ENCODE peak calls at places on chromosomes 1 and 21, in four cellular contexts. P is HCT116, I is Panc1, W is K562. A is an unnamed sample.

GRCh38 chr1:2112280-2112701 is 62.1 kb downstream of the PRKCZ start:
- DNase-seq in P (no peak), I (no peak), W (no peak), A (no peak)

GRCh38 chr1:44002606-44003157 is 11.3 kb downstream of the CCDC24 start:
- DNase-seq in P (no peak), I (no peak), W (no peak), A (no peak)

GRCh38 chr1:109279615-109280278 is 3.2 kb downstream of the PSRC1 start:
- DNase-seq in P (no peak), I (no peak), W (no peak), A (no peak)

GRCh38 chr21:38273745-38274544 is 17.2 kb downstream of the KCNJ15 start:
- DNase-seq in P (no peak), I (no peak), W (no peak), A (no peak)

GRCh38 chr1:198253668-198254067 is 96.9 kb downstream of the NEK7 start:
- DNase-seq in P (no peak), I (no peak), W (no peak), A (no peak)

GRCh38 chr1:182622795-182623528 is 18.8 kb upstream of the RGS16 start:
- DNase-seq in P (no peak), I (no peak), W (no peak), A (no peak)

GRCh38 chr1:47208374-47208850 is 18.6 kb upstream of the PDZK1IP1 start:
- DNase-seq in P (no peak), I (no peak), W (no peak), A (no peak)

GRCh38 chr21:30209571-30209970 is 6.3 kb downstream of the CLDN8 start:
- DNase-seq in P (no peak), I (no peak), W (no peak), A (no peak)

GRCh38 chr1:172322219-172323061 is 98.0 kb upstream of the C1orf105 start:
- DNase-seq in P (no peak), I (peak), W (no peak), A (no peak)

GRCh38 chr1:117118101-117118500 is 3.4 kb downstream of the TRIM45 start:
- DNase-seq in P (no peak), I (no peak), W (no peak), A (no peak)

GRCh38 chr1:117123274-117123673 is 1.7 kb upstream of the TRIM45 start:
- DNase-seq in P (no peak), I (no peak), W (no peak), A (no peak)

GRCh38 chr1:117120774-117121588 is 568 bp downstream of the TRIM45 start:
- DNase-seq in P (no peak), I (no peak), W (no peak), A (peak)

GRCh38 chr1:117121589-117122296 is at the start of gene TRIM45:
- DNase-seq in P (peak), I (peak), W (peak), A (peak)

DNA sequence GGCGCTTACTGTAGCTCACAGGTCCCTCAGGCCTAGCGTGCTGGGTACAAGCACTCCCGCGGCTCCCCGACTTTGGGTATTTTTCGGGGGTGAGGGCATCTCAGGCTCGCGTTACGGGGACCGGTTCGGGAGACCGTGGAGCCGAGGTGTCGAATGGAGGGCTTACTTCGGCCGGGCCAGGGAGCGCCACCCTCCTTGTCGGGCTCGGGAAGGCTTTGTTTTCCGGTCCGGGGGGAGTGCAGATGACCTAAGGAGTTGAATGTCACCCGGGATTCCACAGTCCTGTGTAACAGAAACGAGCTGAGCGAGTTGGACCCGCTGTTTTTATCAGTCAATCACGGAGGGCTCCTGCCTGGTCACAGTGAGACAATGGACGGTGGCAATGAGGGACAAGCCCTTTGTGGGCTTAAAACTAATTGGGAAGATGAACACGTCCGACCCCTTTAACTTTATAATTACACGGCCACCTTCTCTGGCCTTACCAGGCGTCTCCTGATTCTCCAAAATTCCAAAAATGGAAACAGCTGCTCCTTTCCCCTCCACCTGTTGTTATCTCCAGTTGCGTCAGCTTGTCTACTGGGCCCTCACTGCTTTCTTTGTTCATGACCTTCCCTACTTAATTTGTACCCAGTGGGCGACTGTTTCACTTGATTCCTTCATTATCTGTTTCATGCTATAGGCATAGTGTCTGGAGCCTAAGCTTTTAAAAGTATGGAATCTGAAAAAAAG is 912 bp upstream of the TRIM45 start:
- DNase-seq in P (no peak), I (no peak), W (no peak), A (no peak)
- TF ChIP-seq CTCF in P (no peak), I (peak), W (no peak), A (no peak)

GRCh38 chr1:94503153-94503552 is 38.4 kb downstream of the F3 start:
- DNase-seq in P (no peak), I (no peak), W (no peak), A (no peak)

GRCh38 chr1:94501925-94502324 is 39.6 kb downstream of the F3 start:
- DNase-seq in P (no peak), I (no peak), W (no peak), A (no peak)

GRCh38 chr1:94501426-94501825 is 40.1 kb downstream of the F3 start:
- DNase-seq in P (no peak), I (no peak), W (no peak), A (no peak)

GRCh38 chr1:94504601-94505000 is 37.0 kb downstream of the F3 start:
- DNase-seq in P (no peak), I (no peak), W (no peak), A (no peak)
- TF ChIP-seq TCF7L2 in P (no peak), I (no peak), W (no peak), A (no peak)

GRCh38 chr21:45998276-45998701 is 16.7 kb downstream of the COL6A1 start:
- DNase-seq in P (no peak), I (no peak), W (no peak), A (no peak)

GRCh38 chr21:46000731-46001641 is 19.4 kb downstream of the COL6A1 start:
- DNase-seq in P (no peak), I (no peak), W (peak), A (no peak)

GRCh38 chr21:46000182-46000730 is 18.7 kb downstream of the COL6A1 start:
- DNase-seq in P (no peak), I (no peak), W (no peak), A (no peak)

GRCh38 chr21:45998871-45999580 is 17.5 kb downstream of the COL6A1 start:
- DNase-seq in P (no peak), I (no peak), W (no peak), A (no peak)

DNA sequence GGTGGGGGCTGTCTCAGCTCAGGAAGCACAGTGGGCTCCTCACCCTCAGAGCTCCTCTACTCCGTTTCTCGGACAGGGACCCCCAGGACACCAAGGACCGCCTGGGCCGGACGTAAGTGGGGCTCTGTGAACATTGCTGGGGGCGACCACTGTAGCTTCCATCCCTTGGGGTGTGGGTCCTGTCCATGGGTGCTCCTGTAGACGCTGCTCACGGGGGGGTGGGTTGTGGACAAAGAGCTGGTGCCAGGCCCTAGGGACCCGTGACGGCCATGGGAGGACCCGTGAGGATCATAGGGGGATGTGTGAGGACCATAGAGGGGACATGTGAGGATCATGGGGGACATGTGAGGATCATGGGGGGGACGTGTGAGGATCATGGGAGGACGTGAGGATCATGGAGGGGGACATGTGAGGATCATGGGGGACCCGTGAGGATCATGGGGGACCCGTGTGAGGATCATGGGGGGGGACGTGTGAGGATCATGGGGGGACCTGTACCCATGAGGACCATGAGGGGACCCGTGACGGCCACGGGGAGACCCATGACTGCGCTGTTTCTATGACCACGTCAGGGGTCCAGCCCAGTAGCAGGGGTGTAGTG is 18.1 kb downstream of the COL6A1 start:
- DNase-seq in P (no peak), I (no peak), W (no peak), A (no peak)
- TF ChIP-seq CTCF in P (no peak), I (no peak), W (no peak), A (no peak)

GRCh38 chr1:167573035-167573434 is 19.5 kb upstream of the CREG1 start:
- DNase-seq in P (no peak), I (no peak), W (no peak), A (no peak)
- TF ChIP-seq TCF7L2 in P (no peak), I (no peak), W (no peak), A (no peak)

GRCh38 chr1:203263496-203263895 is 34.0 kb upstream of the CHIT1 start:
- DNase-seq in P (no peak), I (no peak), W (no peak), A (no peak)
- TF ChIP-seq CTCF in P (no peak), I (no peak), W (no peak), A (no peak)

GRCh38 chr1:34987018-34987417 is 1.9 kb upstream of the TMEM35B start:
- DNase-seq in P (no peak), I (no peak), W (no peak), A (no peak)

GRCh38 chr1:34985063-34985770 is at the start of gene TMEM35B:
- DNase-seq in P (no peak), I (no peak), W (peak), A (peak)

GRCh38 chr1:34988147-34988546 is 3.0 kb upstream of the TMEM35B start:
- DNase-seq in P (no peak), I (no peak), W (no peak), A (no peak)

GRCh38 chr1:34984435-34985062 is 598 bp downstream of the TMEM35B start:
- DNase-seq in P (no peak), I (no peak), W (peak), A (no peak)

GRCh38 chr1:34988581-34988980 is 3.4 kb upstream of the TMEM35B start:
- DNase-seq in P (no peak), I (no peak), W (no peak), A (no peak)
- TF ChIP-seq TCF7L2 in P (no peak), I (no peak), W (no peak), A (no peak)

DNA sequence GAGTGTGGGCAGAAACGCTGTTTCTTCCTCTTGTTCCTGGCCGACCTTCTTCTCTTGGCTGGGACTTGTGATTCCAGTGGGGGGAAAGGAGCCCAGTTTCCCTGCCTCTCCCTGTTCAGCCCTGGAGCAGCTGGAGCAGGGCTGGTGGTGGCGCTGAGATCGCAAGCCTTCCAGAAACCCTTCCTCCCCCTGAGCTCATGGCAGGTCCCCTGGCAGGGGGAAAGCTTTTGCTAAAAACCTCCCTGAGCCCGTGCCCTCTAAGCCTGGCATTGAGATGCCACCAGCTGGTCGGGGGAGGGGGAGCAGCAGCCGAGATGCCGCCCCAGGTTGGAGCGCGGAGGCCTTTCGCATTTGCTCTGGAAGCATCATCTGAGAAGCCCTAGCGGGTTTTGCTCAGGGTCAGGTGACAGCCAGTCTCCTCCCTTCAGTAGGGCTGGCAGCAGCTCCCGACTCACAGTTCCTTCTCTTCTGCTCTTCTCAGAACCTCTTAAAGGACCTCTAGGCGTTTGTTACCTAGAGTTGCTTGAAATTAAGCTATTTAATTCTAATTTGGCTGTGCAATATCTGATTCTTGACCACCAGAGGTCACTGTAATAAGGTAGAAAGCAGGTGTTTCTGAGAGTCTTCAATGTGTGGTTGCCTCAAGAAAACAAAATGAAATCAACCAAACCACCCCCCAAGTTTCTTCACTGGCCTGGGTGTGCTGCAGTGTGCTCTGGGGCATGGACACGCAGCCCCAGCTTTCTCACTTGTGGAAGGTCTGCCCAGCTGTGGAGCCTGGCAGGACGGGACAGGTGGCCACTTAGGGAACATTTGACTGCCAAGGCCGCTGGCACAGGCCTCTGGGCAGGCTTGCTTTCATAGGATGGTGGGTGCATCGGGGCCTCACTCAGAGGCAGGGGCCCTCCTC is 257.3 kb downstream of the CAMTA1 start:
- DNase-seq in P (peak), I (peak), W (peak), A (peak)
- TF ChIP-seq CTCF in P (peak), I (peak), W (peak), A (peak)

GRCh38 chr1:11354893-11355593 is 82.0 kb downstream of the UBIAD1 start:
- DNase-seq in P (no peak), I (no peak), W (no peak), A (no peak)

GRCh38 chr1:11358991-11359390 is 86.0 kb downstream of the UBIAD1 start:
- DNase-seq in P (no peak), I (no peak), W (no peak), A (no peak)

GRCh38 chr1:11352058-11352715 is 79.2 kb downstream of the UBIAD1 start:
- DNase-seq in P (no peak), I (no peak), W (no peak), A (no peak)

GRCh38 chr1:11357291-11357690 is 84.3 kb downstream of the UBIAD1 start:
- DNase-seq in P (no peak), I (no peak), W (no peak), A (no peak)

GRCh38 chr1:11355594-11356467 is 82.8 kb downstream of the UBIAD1 start:
- DNase-seq in P (no peak), I (no peak), W (no peak), A (no peak)
- TF ChIP-seq TCF7L2 in P (no peak), I (no peak), W (no peak), A (no peak)

GRCh38 chr1:235776396-235776795 is 90.3 kb downstream of the LYST start:
- DNase-seq in P (no peak), I (no peak), W (no peak), A (no peak)
- TF ChIP-seq CTCF in P (no peak), I (no peak), W (no peak), A (no peak)

DNA sequence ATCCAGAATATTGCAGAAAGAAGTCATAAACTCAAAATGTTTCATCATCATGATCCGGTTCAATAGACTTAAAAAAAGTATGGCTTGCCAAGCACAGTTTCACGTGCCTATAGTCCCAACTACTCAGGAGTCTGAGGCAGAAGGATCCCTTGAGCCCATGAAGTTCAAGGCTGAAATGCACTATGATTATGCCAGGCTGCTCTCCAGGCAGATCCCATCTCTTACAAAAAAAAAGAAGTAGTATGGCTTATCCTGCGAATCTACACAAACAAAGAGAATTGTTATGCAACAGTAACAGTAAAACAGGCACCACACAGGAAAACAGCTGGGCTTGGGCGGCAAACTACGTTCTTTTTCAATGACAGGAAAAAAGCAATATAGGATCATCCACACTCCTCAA is 76.2 kb downstream of the EIF4G3 start:
- DNase-seq in P (no peak), I (no peak), W (no peak), A (no peak)
- TF ChIP-seq TCF7L2 in P (no peak), I (no peak), W (no peak), A (no peak)

A was measured in HepG2.